ENCODE peak calls at places on chromosomes 12 and 14, in four cellular contexts. E is uterus, O is Peyer's patch, U is tibial nerve. C is an unnamed sample.

GRCh38 chr12:17333287-17333686 is 727.3 kb upstream of the LMO3 start:
- DNase-seq in E (no peak), O (no peak), U (no peak), C (no peak)

GRCh38 chr12:105031061-105031807 is 45.1 kb downstream of the NOPCHAP1 start:
- DNase-seq in E (no peak), O (no peak), U (no peak), C (no peak)

GRCh38 chr14:102668291-102668873 is 75.9 kb downstream of the RCOR1 start:
- DNase-seq in E (no peak), O (no peak), U (no peak), C (no peak)

GRCh38 chr12:3553681-3554546 is 62.9 kb downstream of the PRMT8 start:
- DNase-seq in E (no peak), O (no peak), U (no peak), C (no peak)

GRCh38 chr12:80580254-80580653 is 127.2 kb upstream of the MYF6 start:
- DNase-seq in E (no peak), O (no peak), U (no peak), C (no peak)

GRCh38 chr14:32252030-32252670 is 49.1 kb upstream of the RNU6-8 start:
- DNase-seq in E (no peak), O (no peak), U (peak; percentile 18), C (peak; percentile 22)

GRCh38 chr14:29037428-29037827 is 270.8 kb downstream of the FOXG1 start:
- DNase-seq in E (no peak), O (no peak), U (no peak), C (no peak)

GRCh38 chr12:108681317-108681716 is 47.6 kb upstream of the SELPLG start:
- DNase-seq in E (no peak), O (no peak), U (no peak), C (no peak)

GRCh38 chr12:91434081-91434480 is 251.5 kb upstream of the DCN start:
- DNase-seq in E (no peak), O (no peak), U (no peak), C (no peak)

GRCh38 chr14:92677087-92677668 is 71.2 kb downstream of the LGMN start:
- DNase-seq in E (no peak), O (no peak), U (no peak), C (peak; percentile 78)

GRCh38 chr14:96160030-96160912 is 44.4 kb upstream of the BDKRB2 start:
- DNase-seq in E (no peak), O (no peak), U (no peak), C (no peak)

GRCh38 chr12:66352197-66352596 is 49.9 kb downstream of the HELB start:
- DNase-seq in E (no peak), O (no peak), U (no peak), C (no peak)

GRCh38 chr14:96345669-96346068 is 17.5 kb downstream of the ATG2B start:
- DNase-seq in E (no peak), O (no peak), U (no peak), C (no peak)

GRCh38 chr12:95848575-95849388 is 10.0 kb upstream of the SNRPF start:
- DNase-seq in E (no peak), O (no peak), U (no peak), C (no peak)

GRCh38 chr12:14936224-14936861 is 2.0 kb downstream of the ERP27 start:
- DNase-seq in E (no peak), O (no peak), U (no peak), C (no peak)

GRCh38 chr12:53174881-53175491 is 5.5 kb upstream of the ZNF740 start:
- DNase-seq in E (peak; percentile 10), O (no peak), U (no peak), C (no peak)

GRCh38 chr12:20350495-20350894 is 17.8 kb upstream of the PDE3A start:
- DNase-seq in E (no peak), O (no peak), U (no peak), C (no peak)

GRCh38 chr14:54322668-54323380 is 74.0 kb upstream of the CDKN3 start:
- DNase-seq in E (no peak), O (no peak), U (no peak), C (no peak)

GRCh38 chr14:76773956-76774355 is 12.7 kb downstream of the VASH1 start:
- DNase-seq in E (peak; percentile 18), O (no peak), U (no peak), C (no peak)

GRCh38 chr12:98870521-98870920 is 225.4 kb downstream of the APAF1 start:
- DNase-seq in E (no peak), O (no peak), U (no peak), C (no peak)

GRCh38 chr14:35747379-35747778 is 61.7 kb downstream of the RALGAPA1 start:
- DNase-seq in E (no peak), O (no peak), U (no peak), C (no peak)

GRCh38 chr14:22159968-22160367 is 429.1 kb downstream of the DAD1 start:
- DNase-seq in E (no peak), O (no peak), U (no peak), C (no peak)

GRCh38 chr12:121797937-121798801 is 4.7 kb upstream of the RHOF start:
- DNase-seq in E (peak; percentile 77), O (peak; percentile 90), U (peak; percentile 54), C (no peak)

GRCh38 chr14:94158239-94158888 is 15.8 kb upstream of the PPP4R4 start:
- DNase-seq in E (no peak), O (no peak), U (no peak), C (no peak)

GRCh38 chr14:104341532-104342434 is 203.4 kb downstream of the KIF26A start:
- DNase-seq in E (no peak), O (peak; percentile 94), U (no peak), C (no peak)

GRCh38 chr12:14771651-14772137 is 31.6 kb downstream of the WBP11 start:
- DNase-seq in E (no peak), O (no peak), U (no peak), C (no peak)

GRCh38 chr14:28272270-28272669 is 494.3 kb upstream of the FOXG1 start:
- DNase-seq in E (no peak), O (no peak), U (no peak), C (no peak)

GRCh38 chr12:108605000-108605689 is 7.3 kb upstream of the TMEM119 start:
- DNase-seq in E (no peak), O (no peak), U (no peak), C (no peak)

GRCh38 chr12:108173892-108174291 is 44.8 kb downstream of the WSCD2 start:
- DNase-seq in E (no peak), O (no peak), U (no peak), C (no peak)

GRCh38 chr12:120369476-120370342 is 745 bp upstream of the MSI1 start:
- DNase-seq in E (no peak), O (no peak), U (no peak), C (no peak)

GRCh38 chr14:30569216-30569902 is 10.4 kb downstream of the G2E3 start:
- DNase-seq in E (no peak), O (no peak), U (no peak), C (no peak)

GRCh38 chr12:106527356-106527755 is 55.4 kb upstream of the RFX4 start:
- DNase-seq in E (no peak), O (no peak), U (no peak), C (no peak)

GRCh38 chr14:54667764-54668163 is 100.8 kb downstream of the SAMD4A start:
- DNase-seq in E (no peak), O (no peak), U (no peak), C (no peak)

GRCh38 chr14:89489796-89490506 is 72.9 kb upstream of the FOXN3 start:
- DNase-seq in E (no peak), O (no peak), U (no peak), C (no peak)

GRCh38 chr12:11876301-11876700 is 194.4 kb upstream of the BCL2L14 start:
- DNase-seq in E (no peak), O (no peak), U (no peak), C (no peak)

GRCh38 chr14:53861781-53862180 is 94.8 kb downstream of the BMP4 start:
- DNase-seq in E (no peak), O (no peak), U (no peak), C (no peak)

GRCh38 chr14:99759546-99759925 is 33.7 kb upstream of the EML1 start:
- DNase-seq in E (no peak), O (peak; percentile 31), U (no peak), C (no peak)

GRCh38 chr12:107225626-107226025 is 132.3 kb upstream of the CRY1 start:
- DNase-seq in E (no peak), O (no peak), U (no peak), C (no peak)

DNA sequence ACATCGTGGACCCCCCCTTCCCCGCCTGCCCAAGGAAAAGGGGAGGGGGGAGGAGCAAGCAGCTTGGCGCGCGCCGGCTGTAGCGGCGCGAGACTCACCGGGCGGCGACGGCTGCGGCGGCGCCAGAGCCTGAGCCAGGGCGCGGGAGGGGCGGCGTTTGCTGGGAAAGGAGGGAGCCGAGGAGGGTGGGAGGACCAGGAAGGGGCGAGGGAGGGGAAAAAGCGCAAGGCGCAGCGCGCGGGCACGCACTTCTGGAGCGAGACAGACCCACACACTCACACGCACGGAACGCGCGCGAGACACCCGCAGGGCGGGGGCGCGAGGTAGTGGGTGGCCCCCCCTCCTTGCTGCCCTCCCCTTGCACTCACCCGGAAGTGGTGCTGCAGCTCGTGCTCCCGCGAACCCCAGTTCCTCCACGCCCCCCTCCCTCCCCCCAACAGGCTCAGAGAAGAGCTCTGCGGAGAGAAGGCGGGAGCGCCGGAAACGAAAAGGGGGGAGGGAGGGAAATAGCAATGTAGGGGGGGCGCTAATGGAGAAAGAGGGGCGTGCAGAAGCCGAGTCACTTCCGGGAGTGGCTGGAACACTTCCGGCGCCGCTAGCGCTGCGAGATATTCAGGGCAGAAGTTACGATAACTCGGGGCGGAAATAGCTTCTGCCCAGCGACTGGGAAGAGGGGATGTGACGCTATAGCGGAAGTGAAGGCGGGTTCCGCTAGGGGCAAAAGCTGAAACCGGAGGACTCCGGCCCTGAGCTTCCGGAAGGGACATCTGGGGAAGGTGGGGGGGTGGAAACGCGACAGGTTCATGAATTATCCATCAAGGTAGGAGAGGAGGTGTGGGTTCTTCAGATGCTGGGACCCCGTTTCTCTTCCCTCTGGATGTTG is at the start of gene ZNF384:
- DNase-seq in E (peak; percentile 98), O (peak; percentile 94), U (peak; percentile 92), C (peak; percentile 96)
- TF ChIP-seq POLR2A in E (peak; percentile 40), O (peak; percentile 54), U (no peak), C (peak; percentile 83)

GRCh38 chr12:131710464-131711457 is at the start of gene SFSWAP:
- DNase-seq in E (peak; percentile 74), O (peak; percentile 85), U (peak; percentile 38), C (peak; percentile 84)
- TF ChIP-seq POLR2A in E (no peak), O (peak; percentile 60), U (no peak), C (peak; percentile 82)

GRCh38 chr14:90827919-90828610 is 11.8 kb upstream of the TTC7B start:
- DNase-seq in E (peak; percentile 94), O (peak; percentile 93), U (peak; percentile 90), C (peak; percentile 77)
- TF ChIP-seq POLR2A in E (peak; percentile 79), O (no peak), U (peak; percentile 34), C (no peak)

DNA sequence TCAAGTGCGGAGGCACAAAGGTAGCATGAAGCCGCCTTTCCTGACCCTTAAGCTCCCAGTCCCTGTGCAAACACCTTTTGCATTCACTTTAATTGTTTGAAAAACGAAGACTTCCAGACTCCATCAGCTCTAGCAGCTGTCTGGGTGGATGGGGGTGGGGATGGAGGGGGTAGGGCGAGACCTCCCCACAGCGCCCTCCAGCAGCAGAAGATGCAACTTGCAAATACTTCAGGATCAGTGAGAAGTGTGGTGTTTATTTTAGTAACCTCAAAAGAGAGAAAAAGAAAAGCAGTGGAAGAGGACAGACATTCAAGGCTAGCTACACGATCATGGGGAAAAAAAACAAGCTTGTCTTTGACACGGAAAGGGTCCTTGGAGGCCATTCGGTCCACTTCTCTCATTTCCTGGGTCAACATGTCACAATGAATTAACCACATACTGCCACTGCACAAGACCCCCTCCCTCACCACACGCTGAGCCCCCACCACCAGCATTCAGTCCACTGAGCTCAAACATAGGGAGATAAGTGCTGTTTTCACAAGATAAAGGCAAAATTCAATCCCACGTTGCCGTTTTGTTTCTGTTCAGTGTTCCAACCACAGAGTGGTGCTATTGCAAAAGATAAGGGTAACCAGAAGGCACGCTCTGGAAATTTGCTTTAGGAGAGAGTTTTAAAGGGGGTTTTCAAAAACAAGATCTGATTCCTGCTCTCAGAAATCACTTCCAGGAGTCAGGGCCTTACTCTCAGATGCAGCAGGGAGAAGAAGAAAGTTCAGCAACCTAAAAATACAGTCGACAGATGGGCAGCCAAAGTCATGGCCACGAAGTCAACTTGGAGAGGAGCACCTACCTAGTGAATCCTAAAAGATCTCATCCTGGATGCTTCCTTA is 3.3 kb upstream of the NTF3 start:
- DNase-seq in E (no peak), O (no peak), U (no peak), C (no peak)
- TF ChIP-seq POLR2A in E (no peak), O (no peak), U (no peak), C (no peak)

C was measured in GM12891.